ENCODE peak calls at places on chromosomes 16 and 17, in eight cellular contexts. One of them, this sample, is unnamed.

GRCh38 chr17:18322522-18322921 is 7.4 kb downstream of the SMCR8 start:
- DNase-seq in T-cell: no peak
- DNase-seq in A673: no peak
- DNase-seq in GM04504: no peak
- DNase-seq in activated T-helper 1 cell treated with anti-CD3 and anti-CD28 coated beads, Interleukin-2, amount 50 U/mL, for 16 hours: no peak
- DNase-seq in stomach: no peak
- DNase-seq in amniotic stem cell: no peak
- DNase-seq in fibroblast of the aortic adventitia: no peak
- DNase-seq in this sample: no peak

GRCh38 chr17:37744961-37745800 is at the start of gene HNF1B:
- DNase-seq in GM04504: no peak
- DNase-seq in A673: no peak
- DNase-seq in amniotic stem cell: no peak
- DNase-seq in fibroblast of the aortic adventitia: no peak
- DNase-seq in T-cell: no peak
- DNase-seq in activated T-helper 1 cell treated with anti-CD3 and anti-CD28 coated beads, Interleukin-2, amount 50 U/mL, for 16 hours: no peak
- DNase-seq in stomach: peak
- DNase-seq in this sample: no peak

GRCh38 chr16:79754081-79754872 is 153.7 kb upstream of the MAF start:
- DNase-seq in activated T-helper 1 cell treated with anti-CD3 and anti-CD28 coated beads, Interleukin-2, amount 50 U/mL, for 16 hours: no peak
- DNase-seq in fibroblast of the aortic adventitia: no peak
- DNase-seq in stomach: no peak
- DNase-seq in amniotic stem cell: no peak
- DNase-seq in T-cell: no peak
- DNase-seq in A673: peak
- DNase-seq in GM04504: no peak
- DNase-seq in this sample: peak

GRCh38 chr17:148757-149156 is 11.4 kb downstream of the SCGB1C2 start:
- DNase-seq in amniotic stem cell: no peak
- DNase-seq in fibroblast of the aortic adventitia: no peak
- DNase-seq in A673: no peak
- DNase-seq in GM04504: no peak
- DNase-seq in activated T-helper 1 cell treated with anti-CD3 and anti-CD28 coated beads, Interleukin-2, amount 50 U/mL, for 16 hours: no peak
- DNase-seq in T-cell: no peak
- DNase-seq in stomach: no peak
- DNase-seq in this sample: no peak

GRCh38 chr17:67461228-67461780 is 84.2 kb downstream of the PITPNC1 start:
- DNase-seq in T-cell: no peak
- DNase-seq in amniotic stem cell: no peak
- DNase-seq in GM04504: no peak
- DNase-seq in activated T-helper 1 cell treated with anti-CD3 and anti-CD28 coated beads, Interleukin-2, amount 50 U/mL, for 16 hours: no peak
- DNase-seq in fibroblast of the aortic adventitia: no peak
- DNase-seq in stomach: no peak
- DNase-seq in A673: no peak
- DNase-seq in this sample: no peak

GRCh38 chr17:10776372-10776771 is 27.5 kb downstream of the TMEM238L start:
- DNase-seq in stomach: no peak
- DNase-seq in A673: no peak
- DNase-seq in GM04504: no peak
- DNase-seq in T-cell: no peak
- DNase-seq in amniotic stem cell: no peak
- DNase-seq in activated T-helper 1 cell treated with anti-CD3 and anti-CD28 coated beads, Interleukin-2, amount 50 U/mL, for 16 hours: no peak
- DNase-seq in fibroblast of the aortic adventitia: no peak
- DNase-seq in this sample: no peak

GRCh38 chr16:81810894-81811538 is 31.9 kb downstream of the PLCG2 start:
- DNase-seq in A673: no peak
- DNase-seq in GM04504: no peak
- DNase-seq in activated T-helper 1 cell treated with anti-CD3 and anti-CD28 coated beads, Interleukin-2, amount 50 U/mL, for 16 hours: no peak
- DNase-seq in fibroblast of the aortic adventitia: no peak
- DNase-seq in amniotic stem cell: no peak
- DNase-seq in stomach: no peak
- DNase-seq in T-cell: no peak
- DNase-seq in this sample: no peak

GRCh38 chr17:44795928-44796327 is 34.2 kb downstream of the GJC1 start:
- DNase-seq in stomach: no peak
- DNase-seq in fibroblast of the aortic adventitia: no peak
- DNase-seq in activated T-helper 1 cell treated with anti-CD3 and anti-CD28 coated beads, Interleukin-2, amount 50 U/mL, for 16 hours: no peak
- DNase-seq in A673: no peak
- DNase-seq in GM04504: no peak
- DNase-seq in T-cell: no peak
- DNase-seq in amniotic stem cell: no peak
- DNase-seq in this sample: no peak

GRCh38 chr17:75442168-75443103 is 14.0 kb upstream of the TMEM94 start:
- DNase-seq in stomach: no peak
- DNase-seq in fibroblast of the aortic adventitia: no peak
- DNase-seq in A673: no peak
- DNase-seq in T-cell: no peak
- DNase-seq in activated T-helper 1 cell treated with anti-CD3 and anti-CD28 coated beads, Interleukin-2, amount 50 U/mL, for 16 hours: no peak
- DNase-seq in amniotic stem cell: no peak
- DNase-seq in GM04504: no peak
- DNase-seq in this sample: no peak

GRCh38 chr16:88552166-88552565 is 18.0 kb upstream of the ZC3H18 start:
- DNase-seq in amniotic stem cell: no peak
- DNase-seq in GM04504: no peak
- DNase-seq in activated T-helper 1 cell treated with anti-CD3 and anti-CD28 coated beads, Interleukin-2, amount 50 U/mL, for 16 hours: no peak
- DNase-seq in A673: no peak
- DNase-seq in fibroblast of the aortic adventitia: no peak
- DNase-seq in T-cell: no peak
- DNase-seq in stomach: no peak
- DNase-seq in this sample: no peak

GRCh38 chr17:2289878-2290478 is 13.6 kb downstream of the SMG6 start:
- DNase-seq in stomach: no peak
- DNase-seq in T-cell: no peak
- DNase-seq in amniotic stem cell: no peak
- DNase-seq in A673: no peak
- DNase-seq in fibroblast of the aortic adventitia: no peak
- DNase-seq in GM04504: no peak
- DNase-seq in activated T-helper 1 cell treated with anti-CD3 and anti-CD28 coated beads, Interleukin-2, amount 50 U/mL, for 16 hours: no peak
- DNase-seq in this sample: no peak

GRCh38 chr16:85611205-85611454 is 2.0 kb upstream of the GSE1 start:
- DNase-seq in amniotic stem cell: no peak
- DNase-seq in T-cell: no peak
- DNase-seq in A673: no peak
- DNase-seq in GM04504: no peak
- DNase-seq in activated T-helper 1 cell treated with anti-CD3 and anti-CD28 coated beads, Interleukin-2, amount 50 U/mL, for 16 hours: no peak
- DNase-seq in fibroblast of the aortic adventitia: no peak
- DNase-seq in stomach: no peak
- DNase-seq in this sample: no peak

GRCh38 chr16:48194828-48195566 is 39.2 kb upstream of the ABCC12 start:
- DNase-seq in fibroblast of the aortic adventitia: peak
- DNase-seq in activated T-helper 1 cell treated with anti-CD3 and anti-CD28 coated beads, Interleukin-2, amount 50 U/mL, for 16 hours: no peak
- DNase-seq in amniotic stem cell: no peak
- DNase-seq in A673: peak
- DNase-seq in T-cell: no peak
- DNase-seq in GM04504: no peak
- DNase-seq in stomach: peak
- DNase-seq in this sample: peak

GRCh38 chr17:73787036-73787720 is 142.9 kb upstream of the SDK2 start:
- DNase-seq in fibroblast of the aortic adventitia: no peak
- DNase-seq in GM04504: no peak
- DNase-seq in amniotic stem cell: no peak
- DNase-seq in A673: no peak
- DNase-seq in T-cell: no peak
- DNase-seq in stomach: peak
- DNase-seq in activated T-helper 1 cell treated with anti-CD3 and anti-CD28 coated beads, Interleukin-2, amount 50 U/mL, for 16 hours: no peak
- DNase-seq in this sample: no peak

GRCh38 chr17:65515959-65516948 is 45.2 kb downstream of the AXIN2 start:
- DNase-seq in activated T-helper 1 cell treated with anti-CD3 and anti-CD28 coated beads, Interleukin-2, amount 50 U/mL, for 16 hours: no peak
- DNase-seq in GM04504: peak
- DNase-seq in fibroblast of the aortic adventitia: peak
- DNase-seq in A673: no peak
- DNase-seq in stomach: no peak
- DNase-seq in amniotic stem cell: no peak
- DNase-seq in T-cell: no peak
- DNase-seq in this sample: peak

GRCh38 chr16:28317040-28317880 is 24.9 kb downstream of the SBK1 start:
- DNase-seq in GM04504: peak
- DNase-seq in A673: peak
- DNase-seq in stomach: peak
- DNase-seq in T-cell: peak
- DNase-seq in amniotic stem cell: peak
- DNase-seq in fibroblast of the aortic adventitia: peak
- DNase-seq in activated T-helper 1 cell treated with anti-CD3 and anti-CD28 coated beads, Interleukin-2, amount 50 U/mL, for 16 hours: peak
- DNase-seq in this sample: peak

GRCh38 chr17:31216053-31216751 is 80.8 kb downstream of the OMG start:
- DNase-seq in A673: peak
- DNase-seq in amniotic stem cell: peak
- DNase-seq in GM04504: peak
- DNase-seq in fibroblast of the aortic adventitia: peak
- DNase-seq in T-cell: no peak
- DNase-seq in stomach: no peak
- DNase-seq in activated T-helper 1 cell treated with anti-CD3 and anti-CD28 coated beads, Interleukin-2, amount 50 U/mL, for 16 hours: no peak
- DNase-seq in this sample: peak

GRCh38 chr17:79191270-79191934 is 116.8 kb downstream of the ENGASE start:
- DNase-seq in amniotic stem cell: no peak
- DNase-seq in activated T-helper 1 cell treated with anti-CD3 and anti-CD28 coated beads, Interleukin-2, amount 50 U/mL, for 16 hours: no peak
- DNase-seq in stomach: no peak
- DNase-seq in GM04504: no peak
- DNase-seq in fibroblast of the aortic adventitia: no peak
- DNase-seq in A673: no peak
- DNase-seq in T-cell: no peak
- DNase-seq in this sample: no peak

GRCh38 chr17:82300707-82301270 is 16.6 kb downstream of the CD7 start:
- DNase-seq in T-cell: no peak
- DNase-seq in fibroblast of the aortic adventitia: peak
- DNase-seq in GM04504: no peak
- DNase-seq in amniotic stem cell: no peak
- DNase-seq in stomach: peak
- DNase-seq in A673: peak
- DNase-seq in activated T-helper 1 cell treated with anti-CD3 and anti-CD28 coated beads, Interleukin-2, amount 50 U/mL, for 16 hours: peak
- DNase-seq in this sample: peak

GRCh38 chr17:50114849-50115357 is 15.1 kb downstream of the SAMD14 start:
- DNase-seq in stomach: peak
- DNase-seq in T-cell: no peak
- DNase-seq in A673: peak
- DNase-seq in activated T-helper 1 cell treated with anti-CD3 and anti-CD28 coated beads, Interleukin-2, amount 50 U/mL, for 16 hours: no peak
- DNase-seq in amniotic stem cell: no peak
- DNase-seq in GM04504: no peak
- DNase-seq in fibroblast of the aortic adventitia: peak
- DNase-seq in this sample: peak

GRCh38 chr17:71033336-71033735 is 864.0 kb downstream of the KCNJ2 start:
- DNase-seq in GM04504: no peak
- DNase-seq in fibroblast of the aortic adventitia: no peak
- DNase-seq in A673: peak
- DNase-seq in activated T-helper 1 cell treated with anti-CD3 and anti-CD28 coated beads, Interleukin-2, amount 50 U/mL, for 16 hours: no peak
- DNase-seq in T-cell: no peak
- DNase-seq in amniotic stem cell: no peak
- DNase-seq in stomach: no peak
- DNase-seq in this sample: no peak

GRCh38 chr17:57699751-57700186 is 45.3 kb downstream of the CCDC182 start:
- DNase-seq in amniotic stem cell: no peak
- DNase-seq in activated T-helper 1 cell treated with anti-CD3 and anti-CD28 coated beads, Interleukin-2, amount 50 U/mL, for 16 hours: no peak
- DNase-seq in A673: no peak
- DNase-seq in GM04504: peak
- DNase-seq in fibroblast of the aortic adventitia: no peak
- DNase-seq in stomach: no peak
- DNase-seq in T-cell: no peak
- DNase-seq in this sample: no peak

GRCh38 chr16:66116163-66116792 is 250.2 kb upstream of the CDH5 start:
- DNase-seq in GM04504: no peak
- DNase-seq in stomach: no peak
- DNase-seq in amniotic stem cell: no peak
- DNase-seq in A673: peak
- DNase-seq in T-cell: no peak
- DNase-seq in activated T-helper 1 cell treated with anti-CD3 and anti-CD28 coated beads, Interleukin-2, amount 50 U/mL, for 16 hours: no peak
- DNase-seq in fibroblast of the aortic adventitia: peak
- DNase-seq in this sample: no peak

GRCh38 chr16:183005-183404 is 2.7 kb downstream of the HBQ1 start:
- DNase-seq in fibroblast of the aortic adventitia: no peak
- DNase-seq in A673: no peak
- DNase-seq in amniotic stem cell: no peak
- DNase-seq in T-cell: no peak
- DNase-seq in activated T-helper 1 cell treated with anti-CD3 and anti-CD28 coated beads, Interleukin-2, amount 50 U/mL, for 16 hours: no peak
- DNase-seq in GM04504: no peak
- DNase-seq in stomach: no peak
- DNase-seq in this sample: no peak

GRCh38 chr17:76797441-76797840 is 59.5 kb downstream of the MFSD11 start:
- DNase-seq in activated T-helper 1 cell treated with anti-CD3 and anti-CD28 coated beads, Interleukin-2, amount 50 U/mL, for 16 hours: no peak
- DNase-seq in GM04504: no peak
- DNase-seq in T-cell: no peak
- DNase-seq in A673: no peak
- DNase-seq in stomach: no peak
- DNase-seq in fibroblast of the aortic adventitia: no peak
- DNase-seq in amniotic stem cell: no peak
- DNase-seq in this sample: no peak